ENCODE peak calls at places on chromosomes 7 and 10, in seven cellular contexts. T, R, E, Z, I, M and O are unnamed samples.

GRCh38 chr10:46198516-46198915 is 88.3 kb upstream of the ANTXRL start:
- DNase-seq in M (no peak), R (no peak), E (no peak), I (no peak), Z (no peak), T (no peak), O (no peak)

GRCh38 chr10:69451784-69452251 is 553 bp downstream of the TSPAN15 start:
- DNase-seq in E (no peak), R (no peak), T (no peak), M (no peak), Z (peak; percentile 9), I (no peak), O (no peak)

GRCh38 chr10:16441106-16441850 is 4.5 kb downstream of the PTER start:
- DNase-seq in M (peak; percentile 19), I (no peak), T (no peak), E (no peak), Z (no peak), R (no peak), O (no peak)

GRCh38 chr10:11003739-11004515 is 13.7 kb upstream of the CELF2 start:
- DNase-seq in E (no peak), I (no peak), Z (no peak), M (peak; percentile 26), T (no peak), R (peak; percentile 4), O (no peak)

GRCh38 chr7:153193144-153193595 is 433.6 kb downstream of the ACTR3B start:
- DNase-seq in E (no peak), Z (peak; percentile 21), R (peak; percentile 58), I (no peak), M (no peak), T (peak; percentile 6), O (no peak)

GRCh38 chr7:140541513-140542192 is 62.3 kb upstream of the MKRN1 start:
- DNase-seq in I (no peak), M (peak; percentile 96), R (peak; percentile 76), T (no peak), Z (no peak), E (no peak), O (peak; percentile 74)

GRCh38 chr10:32328499-32328898 is 18.5 kb downstream of the EPC1 start:
- DNase-seq in M (no peak), I (no peak), R (no peak), T (peak; percentile 21), E (no peak), Z (no peak), O (no peak)

GRCh38 chr7:155972651-155973349 is 160.5 kb upstream of the SHH start:
- DNase-seq in T (no peak), I (no peak), M (no peak), E (no peak), Z (no peak), R (peak; percentile 18), O (peak; percentile 60)

GRCh38 chr7:105662998-105663397 is 81.7 kb upstream of the EFCAB10 start:
- DNase-seq in R (no peak), M (no peak), Z (no peak), I (no peak), T (no peak), E (peak; percentile 32), O (no peak)

GRCh38 chr10:108072466-108072865 is 908.0 kb upstream of the SORCS1 start:
- DNase-seq in M (no peak), T (no peak), Z (no peak), E (no peak), I (no peak), R (no peak), O (no peak)

GRCh38 chr7:84701524-84702306 is 485.1 kb downstream of the SEMA3D start:
- DNase-seq in T (no peak), M (peak; percentile 98), Z (no peak), R (peak; percentile 23), E (no peak), I (no peak), O (no peak)

GRCh38 chr10:75469018-75469616 is 37.7 kb downstream of the LRMDA start:
- DNase-seq in T (peak; percentile 95), I (no peak), E (no peak), R (no peak), Z (no peak), M (peak; percentile 84), O (no peak)

GRCh38 chr10:67668448-67668847 is 27.5 kb downstream of the CTNNA3 start:
- DNase-seq in I (no peak), M (peak; percentile 44), E (no peak), T (no peak), Z (no peak), R (no peak), O (no peak)

GRCh38 chr7:12403287-12404181 is at the start of gene VWDE:
- DNase-seq in M (no peak), E (peak; percentile 60), T (peak; percentile 46), Z (peak; percentile 67), I (peak; percentile 7), R (peak; percentile 64), O (no peak)

GRCh38 chr7:88169717-88170320 is 50.0 kb downstream of the SRI start:
- DNase-seq in R (no peak), T (peak; percentile 64), I (no peak), E (no peak), Z (no peak), M (peak; percentile 5), O (no peak)

GRCh38 chr10:89346264-89346971 is 18.6 kb downstream of the IFIT3 start:
- DNase-seq in M (peak; percentile 55), Z (no peak), E (no peak), R (no peak), I (no peak), T (no peak), O (no peak)

GRCh38 chr10:78147202-78147601 is 113.5 kb downstream of the RPS24 start:
- DNase-seq in Z (no peak), I (no peak), T (no peak), M (no peak), R (no peak), E (no peak), O (no peak)

GRCh38 chr7:2005746-2006145 is 227.0 kb downstream of the MAD1L1 start:
- DNase-seq in M (no peak), I (no peak), R (peak; percentile 7), E (peak; percentile 16), Z (no peak), T (no peak), O (no peak)

GRCh38 chr7:116315293-116315692 is 105.0 kb downstream of the TES start:
- DNase-seq in R (no peak), T (no peak), I (no peak), E (no peak), M (peak; percentile 68), Z (no peak), O (no peak)

GRCh38 chr7:117750612-117751563 is 122.4 kb downstream of the CTTNBP2 start:
- DNase-seq in R (no peak), Z (no peak), E (no peak), I (no peak), T (peak; percentile 56), M (peak; percentile 50), O (no peak)

GRCh38 chr7:92133133-92133736 is 1.0 kb downstream of the CYP51A1 start:
- DNase-seq in E (peak; percentile 32), M (no peak), I (no peak), R (no peak), Z (no peak), T (peak; percentile 21), O (no peak)

GRCh38 chr7:240128-240676 is 47.8 kb downstream of the FAM20C start:
- DNase-seq in R (no peak), T (no peak), Z (no peak), M (no peak), I (no peak), E (no peak), O (no peak)

GRCh38 chr10:93445097-93445960 is 36.8 kb downstream of the MYOF start:
- DNase-seq in E (peak; percentile 92), T (no peak), R (peak; percentile 87), Z (no peak), M (peak; percentile 98), I (no peak), O (peak; percentile 82)